ENCODE peak calls at places on chromosomes 7 and 10, in four cellular contexts. One of them, this sample, is unnamed. For H3K4me1, the result is how much of the 10 kb centered on the place peaks cover.

GRCh38 chr10:31098091-31098490 is 66.4 kb upstream of the ZNF438 start:
- DNase-seq in ovary: no peak
- DNase-seq in body of pancreas: no peak
- DNase-seq in suprapubic skin: no peak
- DNase-seq in this sample: no peak

GRCh38 chr10:103413540-103413939 is 17.1 kb downstream of the PDCD11 start:
- DNase-seq in ovary: no peak
- DNase-seq in body of pancreas: no peak
- DNase-seq in suprapubic skin: no peak
- DNase-seq in this sample: no peak

GRCh38 chr10:7383442-7383841 is 27.4 kb downstream of the SFMBT2 start:
- DNase-seq in body of pancreas: no peak
- DNase-seq in ovary: no peak
- DNase-seq in suprapubic skin: no peak
- DNase-seq in this sample: no peak

GRCh38 chr10:21912583-21912982 is 90.9 kb downstream of the DNAJC1 start:
- DNase-seq in suprapubic skin: no peak
- DNase-seq in ovary: no peak
- DNase-seq in body of pancreas: no peak
- DNase-seq in this sample: no peak

GRCh38 chr10:7054915-7055314 is 355.9 kb downstream of the SFMBT2 start:
- DNase-seq in body of pancreas: no peak
- DNase-seq in suprapubic skin: no peak
- DNase-seq in ovary: no peak
- DNase-seq in this sample: no peak

GRCh38 chr7:27617651-27618381 is 44.9 kb downstream of the HIBADH start:
- DNase-seq in ovary: no peak
- DNase-seq in suprapubic skin: no peak
- DNase-seq in body of pancreas: no peak
- DNase-seq in this sample: no peak

GRCh38 chr10:32360884-32361283 is 13.9 kb upstream of the EPC1 start:
- DNase-seq in ovary: no peak
- DNase-seq in suprapubic skin: no peak
- DNase-seq in body of pancreas: no peak
- DNase-seq in this sample: no peak

GRCh38 chr10:26556756-26557640 is 118.9 kb downstream of the APBB1IP start:
- DNase-seq in suprapubic skin: no peak
- DNase-seq in ovary: no peak
- DNase-seq in body of pancreas: peak
- DNase-seq in this sample: peak

GRCh38 chr7:33472348-33473025 is 343.1 kb downstream of the BBS9 start:
- DNase-seq in body of pancreas: no peak
- DNase-seq in suprapubic skin: no peak
- DNase-seq in ovary: no peak
- DNase-seq in this sample: no peak

GRCh38 chr7:142352543-142352942 is 94.7 kb upstream of the PRSS58 start:
- DNase-seq in body of pancreas: no peak
- DNase-seq in suprapubic skin: no peak
- DNase-seq in ovary: no peak
- DNase-seq in this sample: no peak

GRCh38 chr7:2019693-2020511 is 212.8 kb downstream of the MAD1L1 start:
- DNase-seq in ovary: peak
- DNase-seq in body of pancreas: no peak
- DNase-seq in suprapubic skin: peak
- DNase-seq in this sample: no peak

GRCh38 chr10:48638739-48639527 is 34.1 kb upstream of the ARHGAP22 start:
- DNase-seq in body of pancreas: no peak
- DNase-seq in ovary: no peak
- DNase-seq in suprapubic skin: no peak
- DNase-seq in this sample: no peak

GRCh38 chr10:129063877-129064276 is 403.2 kb upstream of the MGMT start:
- DNase-seq in ovary: no peak
- DNase-seq in body of pancreas: no peak
- DNase-seq in suprapubic skin: no peak
- DNase-seq in this sample: no peak

GRCh38 chr10:77864151-77864851 is 62.3 kb downstream of the DLG5 start:
- DNase-seq in suprapubic skin: no peak
- DNase-seq in body of pancreas: no peak
- DNase-seq in ovary: no peak
- DNase-seq in this sample: no peak

GRCh38 chr10:116669832-116670644 is 49.3 kb downstream of the PNLIPRP2 start:
- DNase-seq in suprapubic skin: peak
- DNase-seq in ovary: peak
- DNase-seq in body of pancreas: peak
- DNase-seq in this sample: peak

GRCh38 chr7:6226194-6226799 is 46.1 kb downstream of the CYTH3 start:
- DNase-seq in body of pancreas: no peak
- DNase-seq in suprapubic skin: no peak
- DNase-seq in ovary: no peak
- DNase-seq in this sample: no peak

GRCh38 chr7:44595934-44596635 is 10.3 kb upstream of the OGDH start:
- DNase-seq in suprapubic skin: peak
- DNase-seq in ovary: no peak
- DNase-seq in body of pancreas: no peak
- DNase-seq in this sample: no peak

GRCh38 chr7:103373866-103374643 is 26.6 kb downstream of the PSMC2 start:
- DNase-seq in body of pancreas: no peak
- DNase-seq in suprapubic skin: no peak
- DNase-seq in ovary: no peak
- DNase-seq in this sample: no peak

GRCh38 chr7:51060536-51060935 is 256.1 kb downstream of the COBL start:
- DNase-seq in body of pancreas: no peak
- DNase-seq in suprapubic skin: no peak
- DNase-seq in ovary: no peak
- DNase-seq in this sample: no peak

GRCh38 chr10:133226251-133226808 is 3.7 kb upstream of the UTF1 start:
- DNase-seq in body of pancreas: no peak
- DNase-seq in suprapubic skin: no peak
- DNase-seq in ovary: no peak
- DNase-seq in this sample: no peak

GRCh38 chr7:148303295-148304013 is 287.1 kb upstream of the C7orf33 start:
- DNase-seq in ovary: peak
- DNase-seq in suprapubic skin: peak
- DNase-seq in body of pancreas: peak
- DNase-seq in this sample: peak

GRCh38 chr10:42781893-42782445 is 626 bp upstream of the BMS1 start:
- DNase-seq in ovary: peak
- DNase-seq in body of pancreas: peak
- DNase-seq in suprapubic skin: no peak
- DNase-seq in this sample: peak

GRCh38 chr10:79941146-79941545 is 7.8 kb downstream of the SFTPD start:
- DNase-seq in suprapubic skin: peak
- DNase-seq in ovary: no peak
- DNase-seq in body of pancreas: no peak
- DNase-seq in this sample: no peak

GRCh38 chr7:47313564-47313963 is 268.3 kb downstream of the TNS3 start:
- DNase-seq in body of pancreas: peak
- DNase-seq in suprapubic skin: peak
- DNase-seq in ovary: no peak
- DNase-seq in this sample: no peak

GRCh38 chr10:63722537-63722936 is 201.3 kb downstream of the REEP3 start:
- DNase-seq in body of pancreas: no peak
- DNase-seq in ovary: no peak
- DNase-seq in suprapubic skin: no peak
- DNase-seq in this sample: no peak

GRCh38 chr10:77869626-77870420 is 56.7 kb downstream of the DLG5 start:
- DNase-seq in body of pancreas: no peak
- DNase-seq in suprapubic skin: no peak
- DNase-seq in ovary: no peak
- DNase-seq in this sample: no peak

GRCh38 chr7:84393776-84394175 is 199.2 kb upstream of the SEMA3A start:
- DNase-seq in body of pancreas: no peak
- DNase-seq in suprapubic skin: no peak
- DNase-seq in ovary: no peak
- DNase-seq in this sample: no peak

DNA sequence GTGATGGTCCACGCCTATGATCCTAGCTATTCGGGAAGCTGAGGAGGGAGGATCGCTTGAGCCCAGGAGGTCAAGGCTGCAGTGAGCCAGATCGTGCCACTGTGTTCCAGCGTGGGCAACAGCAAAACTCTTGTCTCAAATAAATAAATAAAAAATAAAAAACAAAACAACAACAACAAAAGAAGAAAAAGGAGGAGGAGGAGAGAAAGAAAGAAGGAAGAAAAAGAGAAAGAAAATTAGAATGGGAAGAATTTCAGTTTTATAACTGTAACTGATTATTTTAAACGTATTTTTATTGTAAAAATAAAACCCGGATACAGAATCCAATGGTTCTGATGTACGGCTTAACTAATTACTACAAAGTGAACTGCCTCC is 37.2 kb upstream of the PSAP start:
- DNase-seq in body of pancreas: no peak
- DNase-seq in suprapubic skin: no peak
- DNase-seq in ovary: no peak
- DNase-seq in this sample: no peak
- H3K4me3 ChIP-seq in body of pancreas: no peak
- H3K4me3 ChIP-seq in suprapubic skin: peak
- H3K4me3 ChIP-seq in ovary: peak
- H3K4me3 ChIP-seq in this sample: peak

DNA sequence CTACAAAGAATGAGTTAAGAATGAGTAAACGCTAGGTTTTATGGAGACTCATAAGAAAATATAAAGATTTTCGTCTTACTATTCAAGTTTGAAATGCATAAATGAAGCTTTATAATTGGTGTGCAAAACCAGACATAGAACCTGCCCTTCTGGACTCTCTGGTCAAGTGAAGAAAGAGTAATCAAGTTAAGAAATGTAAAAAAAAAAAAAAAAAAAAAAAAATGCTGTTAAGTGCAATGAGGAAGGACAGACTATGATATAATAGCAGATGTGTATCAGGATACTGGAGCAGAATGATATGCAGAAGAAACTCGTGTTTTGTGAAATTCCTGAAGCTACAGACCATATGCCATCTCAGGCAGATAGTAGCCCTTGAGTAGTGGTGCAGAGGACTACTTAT is 5.6 kb downstream of the PCGF5 start:
- DNase-seq in ovary: no peak
- DNase-seq in suprapubic skin: no peak
- DNase-seq in body of pancreas: no peak
- DNase-seq in this sample: no peak
- H3K4me1 ChIP-seq in ovary: under half
- H3K4me1 ChIP-seq in suprapubic skin: under half
- H3K4me1 ChIP-seq in body of pancreas: under half
- H3K4me1 ChIP-seq in this sample: under half

GRCh38 chr10:90602815-90603600 is 254.8 kb downstream of the HTR7 start:
- DNase-seq in ovary: no peak
- DNase-seq in body of pancreas: no peak
- DNase-seq in suprapubic skin: no peak
- DNase-seq in this sample: no peak

GRCh38 chr10:90605506-90605905 is 252.3 kb downstream of the HTR7 start:
- DNase-seq in suprapubic skin: no peak
- DNase-seq in body of pancreas: no peak
- DNase-seq in ovary: no peak
- DNase-seq in this sample: no peak

DNA sequence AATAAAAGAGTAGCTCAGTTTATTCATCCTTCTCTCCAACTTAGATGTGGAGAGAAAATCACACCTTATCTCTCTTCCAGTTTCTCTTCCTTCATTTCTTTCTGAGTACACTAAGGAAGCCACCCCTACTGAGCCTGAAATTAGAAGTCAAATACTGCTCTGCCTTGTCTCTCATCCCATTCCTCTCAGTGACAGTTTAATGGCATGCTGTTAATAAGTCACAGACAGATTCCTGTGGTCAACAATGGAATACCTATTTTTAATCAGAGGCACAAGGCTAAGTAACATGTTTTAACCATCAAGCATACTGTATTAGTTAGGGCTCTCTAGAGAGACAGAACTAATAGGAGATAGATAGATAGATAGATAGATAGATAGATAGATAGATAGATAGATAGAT is 253.2 kb downstream of the HTR7 start:
- DNase-seq in suprapubic skin: no peak
- DNase-seq in body of pancreas: no peak
- DNase-seq in ovary: no peak
- DNase-seq in this sample: no peak
- TF ChIP-seq POLR2A in suprapubic skin: no peak
- TF ChIP-seq POLR2A in body of pancreas: no peak
- TF ChIP-seq POLR2A in ovary: no peak
- TF ChIP-seq POLR2A in this sample: no peak

GRCh38 chr7:139683137-139683871 is 94.5 kb downstream of the HIPK2 start:
- DNase-seq in suprapubic skin: no peak
- DNase-seq in body of pancreas: no peak
- DNase-seq in ovary: no peak
- DNase-seq in this sample: no peak
- H3K4me3 ChIP-seq in suprapubic skin: no peak
- H3K4me3 ChIP-seq in body of pancreas: no peak
- H3K4me3 ChIP-seq in ovary: no peak
- H3K4me3 ChIP-seq in this sample: no peak

DNA sequence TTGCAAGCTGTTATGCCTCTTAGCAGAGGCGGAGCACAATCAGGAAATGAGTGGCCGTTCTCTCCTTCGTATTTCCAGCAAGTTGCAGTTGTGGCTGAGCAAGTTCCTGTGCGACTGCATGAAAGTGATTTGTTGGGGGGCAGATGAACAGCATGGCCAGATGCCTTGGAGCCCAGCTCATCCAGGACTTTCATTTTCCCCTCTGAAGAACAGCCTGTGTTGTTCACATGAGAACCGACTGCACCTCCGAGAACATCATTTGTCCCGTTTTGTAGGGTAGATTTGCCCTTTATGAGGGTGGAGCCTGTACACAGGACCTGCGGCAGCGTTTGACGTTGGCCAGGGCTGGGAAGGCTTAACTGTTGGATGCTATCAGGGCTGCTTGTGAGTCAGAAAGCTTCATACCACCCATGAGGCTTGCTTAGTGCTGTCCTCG is 4.4 kb downstream of the BAG3 start:
- DNase-seq in body of pancreas: no peak
- DNase-seq in ovary: no peak
- DNase-seq in suprapubic skin: no peak
- DNase-seq in this sample: peak
- H3K4me1 ChIP-seq in body of pancreas: half or more
- H3K4me1 ChIP-seq in ovary: under half
- H3K4me1 ChIP-seq in suprapubic skin: half or more
- H3K4me1 ChIP-seq in this sample: under half

DNA sequence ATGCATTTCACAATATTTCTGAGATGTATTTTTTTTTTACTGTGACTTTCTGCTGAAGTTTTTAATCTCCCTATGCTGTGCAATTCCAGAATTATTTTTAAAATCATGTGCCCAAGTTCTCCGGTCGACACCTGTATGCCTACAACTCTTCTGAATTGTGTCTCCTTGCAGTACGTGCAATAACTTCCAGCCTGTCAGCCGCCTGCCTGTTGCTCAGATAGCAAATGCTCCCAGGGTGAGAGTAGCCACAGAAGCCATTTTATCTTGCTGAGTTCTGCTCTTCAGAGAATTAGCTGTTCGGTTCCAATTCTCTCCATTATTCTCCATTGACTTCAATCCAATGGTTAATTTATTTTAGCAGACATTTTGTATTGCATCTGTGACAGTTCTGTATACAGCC is 188.3 kb downstream of the CDC14C start:
- DNase-seq in ovary: no peak
- DNase-seq in body of pancreas: no peak
- DNase-seq in suprapubic skin: no peak
- DNase-seq in this sample: no peak
- TF ChIP-seq POLR2A in ovary: no peak
- TF ChIP-seq POLR2A in body of pancreas: no peak
- TF ChIP-seq POLR2A in suprapubic skin: no peak
- TF ChIP-seq POLR2A in this sample: no peak

GRCh38 chr10:72379062-72379461 is 24.3 kb upstream of the DNAJB12 start:
- DNase-seq in suprapubic skin: no peak
- DNase-seq in ovary: no peak
- DNase-seq in body of pancreas: no peak
- DNase-seq in this sample: no peak
- H3K4me3 ChIP-seq in suprapubic skin: no peak
- H3K4me3 ChIP-seq in ovary: no peak
- H3K4me3 ChIP-seq in body of pancreas: no peak
- H3K4me3 ChIP-seq in this sample: no peak